ENCODE peak calls at places on chromosomes 16 and 17, in ten cellular contexts. S, J, O, Q, C, E, F, B, W and G are unnamed samples. For H3K9me3 and H3K4me1, the result is how much of the 10 kb centered on the place peaks cover.

GRCh38 chr17:55770220-55770870 is 19.5 kb downstream of the PCTP start:
- DNase-seq in C (no peak), Q (no peak), J (no peak), B (peak), S (no peak), E (no peak), O (no peak), W (no peak), F (peak), G (no peak)

GRCh38 chr16:85273293-85273692 is 161.0 kb upstream of the CIBAR2 start:
- DNase-seq in J (no peak), B (no peak), O (no peak), Q (no peak), S (no peak), F (no peak), W (no peak), E (no peak), C (no peak), G (no peak)

GRCh38 chr16:10921536-10922327 is 20.5 kb downstream of the DEXI start:
- DNase-seq in S (no peak), C (no peak), E (no peak), J (no peak), Q (peak), B (no peak), F (no peak), W (no peak), O (no peak), G (peak)

GRCh38 chr16:920722-921121 is 50.1 kb downstream of the LMF1 start:
- DNase-seq in W (peak), E (no peak), O (no peak), J (peak), S (no peak), Q (peak), F (peak), C (peak), B (no peak), G (peak)

GRCh38 chr17:65638221-65638940 is 76.9 kb upstream of the AXIN2 start:
- DNase-seq in S (no peak), O (no peak), Q (no peak), C (no peak), J (no peak), W (no peak), B (no peak), F (no peak), E (no peak), G (no peak)

GRCh38 chr16:78244131-78244899 is 144.9 kb downstream of the WWOX start:
- DNase-seq in E (no peak), Q (no peak), S (no peak), W (no peak), O (no peak), B (no peak), C (no peak), F (peak), J (no peak), G (no peak)

GRCh38 chr16:10181196-10182162 is 749 bp downstream of the GRIN2A start:
- DNase-seq in E (peak), F (peak), O (peak), Q (peak), W (peak), J (peak), C (peak), B (peak), S (peak), G (peak)

GRCh38 chr17:67615736-67616135 is 102.0 kb upstream of the NOL11 start:
- DNase-seq in J (no peak), Q (no peak), F (no peak), C (no peak), W (no peak), E (no peak), S (no peak), O (no peak), B (no peak), G (no peak)

GRCh38 chr16:86080131-86080875 is 181.3 kb downstream of the IRF8 start:
- DNase-seq in J (peak), E (no peak), F (no peak), Q (no peak), C (no peak), W (no peak), O (no peak), S (peak), B (no peak), G (no peak)

GRCh38 chr16:22326369-22326652 is 29.1 kb downstream of the POLR3E start:
- DNase-seq in E (no peak), B (no peak), S (no peak), C (no peak), F (no peak), W (no peak), J (no peak), Q (no peak), O (no peak), G (no peak)

GRCh38 chr16:49183911-49184310 is 97.7 kb downstream of the CBLN1 start:
- DNase-seq in E (peak), J (no peak), B (peak), O (no peak), F (peak), S (no peak), C (no peak), Q (no peak), W (no peak), G (no peak)

GRCh38 chr16:30660424-30661251 is 2.4 kb downstream of the FBRS start:
- DNase-seq in F (no peak), B (no peak), J (no peak), S (no peak), E (no peak), C (no peak), O (no peak), Q (no peak), W (no peak), G (no peak)

GRCh38 chr16:4360538-4361021 is 9.5 kb upstream of the PAM16 start:
- DNase-seq in C (no peak), O (no peak), W (no peak), B (no peak), F (peak), S (no peak), E (no peak), Q (no peak), J (no peak), G (peak)

GRCh38 chr16:4412854-4413253 is 3.5 kb downstream of the CORO7 start:
- DNase-seq in B (no peak), W (no peak), S (no peak), J (no peak), O (no peak), F (no peak), Q (no peak), E (no peak), C (no peak), G (no peak)

GRCh38 chr17:3845361-3845753 is 689 bp downstream of the NCBP3 start:
- DNase-seq in F (no peak), J (peak), B (no peak), W (no peak), O (no peak), S (no peak), E (peak), C (no peak), Q (no peak), G (no peak)

GRCh38 chr17:63919311-63919723 is 678 bp upstream of the GH1 start:
- DNase-seq in E (peak), C (peak), J (peak), W (peak), S (peak), O (no peak), Q (peak), F (peak), B (peak), G (peak)

GRCh38 chr16:8958344-8958808 is 5.3 kb downstream of the USP7 start:
- DNase-seq in F (peak), O (no peak), S (peak), B (no peak), Q (peak), J (peak), W (peak), E (peak), C (no peak), G (peak)

GRCh38 chr17:56213031-56213430 is 59.8 kb downstream of the ANKFN1 start:
- DNase-seq in C (no peak), J (no peak), W (no peak), E (no peak), O (no peak), F (no peak), Q (no peak), B (no peak), S (no peak), G (no peak)

GRCh38 chr16:70157105-70157476 is 16.5 kb upstream of the CLEC18C start:
- DNase-seq in C (no peak), Q (no peak), B (no peak), E (peak), J (peak), W (no peak), F (no peak), S (no peak), O (no peak), G (no peak)

GRCh38 chr17:39889200-39889599 is 21.2 kb downstream of the ZPBP2 start:
- DNase-seq in B (no peak), E (no peak), W (no peak), F (no peak), J (no peak), S (no peak), O (no peak), Q (no peak), C (no peak), G (no peak)

GRCh38 chr17:82820278-82821251 is 19.3 kb downstream of the ZNF750 start:
- DNase-seq in E (no peak), W (no peak), C (no peak), S (no peak), Q (no peak), O (no peak), B (no peak), F (no peak), J (no peak), G (no peak)

GRCh38 chr16:3060339-3061127 is 4.9 kb upstream of the IL32 start:
- DNase-seq in O (no peak), E (no peak), F (no peak), W (no peak), C (no peak), B (no peak), J (no peak), S (no peak), Q (no peak), G (no peak)

GRCh38 chr16:12431547-12431946 is 372.1 kb downstream of the CPPED1 start:
- DNase-seq in O (no peak), F (no peak), J (no peak), B (no peak), C (no peak), E (no peak), S (no peak), W (no peak), Q (no peak), G (no peak)

GRCh38 chr17:42543190-42544079 is 7.4 kb downstream of the NAGLU start:
- DNase-seq in W (no peak), E (no peak), B (no peak), S (no peak), J (no peak), Q (no peak), F (no peak), O (no peak), C (no peak), G (no peak)

GRCh38 chr16:89473791-89474414 is 16.5 kb downstream of the ANKRD11 start:
- DNase-seq in B (no peak), E (no peak), Q (no peak), O (no peak), S (no peak), J (no peak), F (no peak), W (no peak), C (no peak), G (no peak)

GRCh38 chr17:43974541-43975315 is 21.0 kb upstream of the PYY start:
- DNase-seq in J (no peak), Q (no peak), S (no peak), F (peak), W (no peak), E (no peak), O (no peak), B (no peak), C (no peak), G (no peak)

GRCh38 chr16:3129137-3130131 is 5.4 kb upstream of the ZNF213 start:
- DNase-seq in Q (peak), S (peak), J (peak), F (peak), W (peak), O (no peak), C (peak), E (peak), B (peak), G (peak)

GRCh38 chr17:74356640-74357465 is 4.8 kb downstream of the BTBD17 start:
- DNase-seq in S (no peak), W (no peak), O (no peak), Q (no peak), B (no peak), J (no peak), F (no peak), C (no peak), E (peak), G (no peak)

GRCh38 chr16:49712567-49712966 is 143.3 kb downstream of the ZNF423 start:
- DNase-seq in O (no peak), Q (no peak), C (no peak), B (no peak), F (no peak), E (no peak), J (no peak), W (no peak), S (no peak), G (no peak)

GRCh38 chr16:71473891-71474290 is 11.8 kb upstream of the ZNF23 start:
- DNase-seq in J (no peak), W (no peak), Q (no peak), S (no peak), B (no peak), F (no peak), O (no peak), C (no peak), E (no peak), G (no peak)

GRCh38 chr16:9647981-9648701 is 534.1 kb downstream of the GRIN2A start:
- DNase-seq in Q (no peak), O (no peak), B (peak), F (peak), J (no peak), W (no peak), E (peak), S (no peak), C (peak), G (no peak)

GRCh38 chr16:46950009-46950408 is 23.5 kb downstream of the DNAJA2 start:
- DNase-seq in O (no peak), Q (no peak), J (no peak), E (no peak), S (no peak), W (no peak), F (no peak), C (no peak), B (no peak), G (no peak)

GRCh38 chr17:45016823-45017222 is 34.6 kb downstream of the DCAKD start:
- DNase-seq in J (no peak), E (no peak), F (peak), C (no peak), S (no peak), Q (no peak), W (no peak), B (no peak), O (no peak), G (no peak)

DNA sequence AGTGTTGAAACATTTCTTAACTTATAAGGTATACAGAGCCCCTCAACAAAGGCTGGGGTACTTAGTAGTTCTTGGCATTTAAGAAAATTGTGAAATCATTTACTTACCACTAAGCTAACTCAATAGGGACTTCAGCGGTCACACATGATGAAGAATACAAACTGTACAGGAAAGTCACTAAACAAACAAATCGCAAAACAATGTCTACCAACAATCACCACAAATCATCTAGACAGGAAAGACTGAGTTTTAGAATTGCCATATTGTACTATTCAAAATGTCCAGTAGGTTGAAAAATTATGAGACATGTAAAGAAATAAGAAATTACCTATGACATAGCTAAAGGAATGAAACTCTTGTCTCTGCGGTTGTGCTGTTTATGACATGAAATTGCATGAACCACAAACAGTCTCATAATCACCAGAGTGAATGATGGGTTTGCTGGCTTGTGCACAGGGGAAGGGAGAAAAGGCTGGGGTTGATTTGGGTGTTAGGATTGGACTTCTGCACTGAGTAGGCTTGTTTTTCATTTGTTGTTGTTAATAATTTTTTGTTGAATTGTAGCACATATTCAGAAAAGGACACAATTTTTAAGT is 441.1 kb upstream of the MON1B start:
- DNase-seq in F (no peak), E (no peak), B (no peak), S (no peak), J (no peak), C (no peak), W (no peak), Q (no peak), O (no peak), G (no peak)
- H3K9me3 ChIP-seq in F (under half), E (under half), B (under half), S (under half), J (under half), C (under half), W (under half), Q (under half), O (under half), G (under half)

DNA sequence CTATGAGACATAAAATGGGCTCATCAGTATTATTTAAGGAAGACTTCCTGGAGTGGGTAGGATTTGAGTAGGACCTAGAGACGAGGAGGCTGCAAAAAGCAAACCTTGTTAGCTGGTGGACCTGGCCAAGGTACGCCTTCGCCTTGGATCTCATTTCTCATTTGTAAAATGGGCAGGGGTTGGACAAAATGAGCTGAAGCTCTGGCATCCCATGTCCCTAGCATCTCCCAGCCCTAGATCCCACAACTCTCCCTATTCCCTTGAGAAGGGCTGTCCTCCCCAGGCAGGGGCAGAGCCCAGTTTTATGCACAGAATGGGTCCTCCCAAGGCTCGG is 306 bp upstream of the SPATA20 start:
- DNase-seq in S (no peak), W (no peak), C (no peak), E (no peak), Q (no peak), B (no peak), F (no peak), O (no peak), J (no peak), G (no peak)
- H3K27ac ChIP-seq in S (peak), W (peak), C (peak), E (no peak), Q (no peak), B (no peak), F (no peak), O (no peak), J (no peak), G (no peak)

DNA sequence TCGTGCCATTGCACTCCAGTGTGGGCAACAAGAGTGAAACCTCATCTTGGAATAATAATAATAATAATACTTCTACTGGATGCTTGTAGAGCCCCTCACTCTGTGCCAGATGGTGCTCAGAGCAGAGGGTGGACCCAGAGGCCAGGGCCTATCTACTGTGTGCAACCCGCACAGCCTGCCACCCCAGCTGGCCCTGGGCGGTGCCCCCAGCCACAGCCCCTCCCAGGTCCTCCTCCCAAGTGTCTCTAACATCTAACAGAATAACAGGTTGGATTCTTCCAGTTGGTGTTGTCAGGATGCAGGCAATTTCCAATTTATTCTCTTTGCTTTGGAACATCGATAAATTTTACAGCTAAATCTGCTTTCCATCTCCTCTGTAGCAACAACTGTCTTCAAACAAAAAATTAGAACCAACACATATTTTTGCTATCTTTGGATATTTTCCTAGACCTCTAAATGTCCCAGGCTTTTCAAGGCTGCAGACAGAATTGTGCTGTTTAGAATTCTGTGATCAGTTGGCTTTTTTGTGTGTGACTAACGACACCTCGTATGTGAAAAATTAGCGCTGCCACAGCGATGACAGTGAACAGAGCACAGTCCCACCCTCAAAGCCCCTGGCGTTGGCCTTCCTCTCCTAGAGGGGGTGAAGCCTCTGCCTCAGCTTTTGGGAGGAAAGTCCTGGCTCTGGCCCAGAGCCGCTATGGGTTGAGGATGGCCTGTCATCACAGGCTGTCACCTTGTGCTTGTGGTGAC is 7.5 kb upstream of the EVPL start:
- DNase-seq in W (no peak), F (no peak), S (no peak), J (no peak), Q (no peak), B (no peak), O (no peak), C (no peak), E (no peak), G (peak)
- H3K4me1 ChIP-seq in W (under half), F (under half), S (half or more), J (under half), Q (under half), B (under half), O (under half), C (under half), E (under half), G (under half)

GRCh38 chr17:1742371-1743093 is at the start of gene SERPINF2:
- DNase-seq in J (no peak), W (no peak), O (no peak), B (no peak), C (no peak), E (peak), S (no peak), Q (no peak), F (no peak), G (peak)
- H3K9me3 ChIP-seq in J (under half), W (under half), O (under half), B (under half), C (under half), E (under half), S (under half), Q (under half), F (under half), G (under half)

GRCh38 chr16:55297062-55297909 is 26.7 kb upstream of the IRX6 start:
- DNase-seq in E (no peak), C (no peak), J (no peak), B (no peak), Q (no peak), O (no peak), W (peak), F (no peak), S (no peak), G (no peak)

GRCh38 chr16:55294129-55294528 is 29.9 kb upstream of the IRX6 start:
- DNase-seq in B (no peak), C (no peak), S (no peak), W (no peak), Q (no peak), F (no peak), O (no peak), J (no peak), E (no peak), G (no peak)

GRCh38 chr16:55294947-55295346 is 29.1 kb upstream of the IRX6 start:
- DNase-seq in J (no peak), O (no peak), E (no peak), W (peak), F (peak), C (no peak), S (no peak), Q (peak), B (no peak), G (no peak)

GRCh38 chr16:55301385-55302008 is 22.5 kb upstream of the IRX6 start:
- DNase-seq in J (no peak), C (no peak), B (no peak), Q (no peak), E (no peak), F (no peak), S (no peak), O (no peak), W (no peak), G (no peak)

DNA sequence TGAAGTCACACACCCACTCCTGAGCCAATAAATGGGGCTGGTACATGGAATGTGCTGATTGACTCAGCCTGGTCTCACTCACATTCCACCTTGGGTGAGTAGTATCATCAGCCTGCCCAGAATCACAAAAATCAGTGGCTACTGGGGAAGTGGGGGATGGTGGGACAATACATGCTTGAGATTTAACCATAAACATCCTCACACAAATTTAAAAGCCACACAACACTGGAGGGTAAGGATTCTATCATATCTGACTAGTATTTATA is 26.2 kb upstream of the IRX6 start:
- DNase-seq in Q (no peak), C (no peak), B (no peak), J (no peak), O (peak), E (no peak), F (no peak), S (no peak), W (no peak), G (no peak)
- H3K27ac ChIP-seq in Q (no peak), C (no peak), B (no peak), J (no peak), O (no peak), E (no peak), F (no peak), S (no peak), W (peak), G (no peak)